ENCODE peak calls at places on chromosomes 6 and 20, in nine cellular contexts. Z is putamen; L is iPS-NIHi11; V is CD4-positive, CD25-positive, alpha-beta regulatory T cell; N is non-pigmented ciliary epithelial cell; E is SK-MEL-5; Y is nephron progenitor cell; C is aorta; W is left ventricle myocardium inferior. J is an unnamed sample.

GRCh38 chr20:51327251-51327841 is 215.2 kb downstream of the NFATC2 start:
- DNase-seq in V (no peak), W (no peak), E (no peak), Y (no peak), C (peak; percentile 55), N (peak; percentile 86), Z (no peak), L (no peak), J (no peak)

GRCh38 chr6:95589067-95589466 is 11.7 kb downstream of the MANEA start:
- DNase-seq in V (no peak), Z (no peak), C (no peak), Y (no peak), W (no peak), N (no peak), L (no peak), E (no peak), J (no peak)

GRCh38 chr6:41367061-41367460 is 31.7 kb downstream of the NCR2 start:
- DNase-seq in E (no peak), C (no peak), W (no peak), V (no peak), L (no peak), Y (no peak), N (no peak), Z (no peak), J (no peak)

GRCh38 chr6:106974999-106975698 is 620 bp upstream of the CD24 start:
- DNase-seq in E (no peak), W (peak; percentile 29), L (no peak), C (peak; percentile 50), Z (no peak), N (no peak), V (no peak), Y (peak; percentile 74), J (peak; percentile 77)

GRCh38 chr6:44456070-44456965 is 68.8 kb downstream of the CDC5L start:
- DNase-seq in C (no peak), Z (no peak), Y (peak; percentile 42), L (peak; percentile 86), E (peak; percentile 78), V (peak; percentile 33), N (no peak), W (no peak), J (peak; percentile 83)

GRCh38 chr6:29563435-29563834 is 3.9 kb upstream of the UBD start:
- DNase-seq in W (no peak), Y (no peak), L (no peak), N (no peak), Z (no peak), E (no peak), C (no peak), V (no peak), J (no peak)

GRCh38 chr6:72238900-72239299 is 352.6 kb downstream of the RIMS1 start:
- DNase-seq in Y (no peak), V (no peak), W (no peak), N (peak; percentile 6), C (no peak), L (no peak), E (no peak), Z (no peak), J (no peak)

GRCh38 chr6:142459267-142459666 is 157.5 kb downstream of the ADGRG6 start:
- DNase-seq in Z (no peak), E (no peak), Y (no peak), C (no peak), W (no peak), V (no peak), L (no peak), N (no peak), J (no peak)

GRCh38 chr6:127120109-127120786 is 1.8 kb downstream of the RSPO3 start:
- DNase-seq in C (no peak), E (no peak), N (no peak), W (no peak), V (no peak), Z (no peak), L (no peak), Y (peak; percentile 48), J (peak; percentile 61)

GRCh38 chr6:122014961-122015360 is 384.5 kb upstream of the HSF2 start:
- DNase-seq in V (no peak), W (no peak), N (peak; percentile 78), L (no peak), Z (no peak), Y (no peak), E (no peak), C (no peak), J (no peak)

GRCh38 chr20:58236612-58237317 is 8.3 kb upstream of the ANKRD60 start:
- DNase-seq in L (peak; percentile 90), N (no peak), Z (peak; percentile 48), C (peak; percentile 82), W (peak; percentile 73), E (peak; percentile 74), Y (peak; percentile 89), V (peak; percentile 75), J (peak; percentile 89)

GRCh38 chr6:27250955-27251671 is 3.6 kb downstream of the PRSS16 start:
- DNase-seq in V (no peak), E (peak; percentile 95), L (peak; percentile 93), Z (no peak), W (no peak), Y (peak; percentile 93), C (peak; percentile 70), N (no peak), J (no peak)

GRCh38 chr20:63698739-63699465 is 2.5 kb downstream of the TNFRSF6B start:
- DNase-seq in C (peak; percentile 86), Z (no peak), W (no peak), V (no peak), L (peak; percentile 38), N (peak; percentile 71), Y (no peak), E (no peak), J (peak; percentile 72)

GRCh38 chr20:63377256-63378114 is 16.3 kb upstream of the CHRNA4 start:
- DNase-seq in N (no peak), E (no peak), L (peak; percentile 81), Y (peak; percentile 88), W (no peak), C (no peak), V (no peak), Z (no peak), J (no peak)

GRCh38 chr6:31169123-31169857 is 1.2 kb downstream of the POU5F1 start:
- DNase-seq in Y (no peak), L (no peak), N (no peak), W (no peak), V (no peak), Z (no peak), C (no peak), E (no peak), J (no peak)

GRCh38 chr6:82576284-82576683 is 212.7 kb downstream of the TPBG start:
- DNase-seq in E (no peak), W (no peak), L (no peak), Y (no peak), Z (no peak), C (no peak), N (no peak), V (no peak), J (no peak)

GRCh38 chr20:32651537-32651936 is 22.2 kb downstream of the C20orf203 start:
- DNase-seq in V (no peak), E (no peak), Y (no peak), Z (no peak), N (no peak), W (no peak), C (no peak), L (no peak), J (no peak)

GRCh38 chr20:58995461-58996225 is 11.4 kb downstream of the CTSZ start:
- DNase-seq in Z (no peak), N (no peak), C (no peak), L (no peak), V (no peak), Y (no peak), W (no peak), E (no peak), J (no peak)

GRCh38 chr20:53447271-53447670 is 146.4 kb downstream of the ZNF217 start:
- DNase-seq in N (no peak), Y (no peak), L (no peak), W (no peak), C (no peak), V (no peak), Z (no peak), E (no peak), J (no peak)

GRCh38 chr6:27178860-27179259 is 68.6 kb upstream of the PRSS16 start:
- DNase-seq in C (no peak), N (no peak), W (no peak), L (peak; percentile 28), E (no peak), V (no peak), Y (peak; percentile 11), Z (no peak), J (no peak)

GRCh38 chr6:146135167-146135566 is 106.3 kb downstream of the GRM1 start:
- DNase-seq in N (no peak), L (no peak), W (no peak), C (no peak), E (no peak), Z (no peak), Y (no peak), V (no peak), J (no peak)

GRCh38 chr20:60009826-60010616 is 51.8 kb downstream of the CDH26 start:
- DNase-seq in L (peak; percentile 57), E (peak; percentile 56), W (no peak), N (no peak), V (no peak), Z (peak; percentile 11), C (no peak), Y (no peak), J (no peak)

GRCh38 chr20:25319241-25320034 is 71.2 kb downstream of the ABHD12 start:
- DNase-seq in E (no peak), V (no peak), Y (no peak), Z (no peak), C (no peak), N (no peak), L (no peak), W (no peak), J (no peak)

GRCh38 chr20:48155231-48155630 is 369.9 kb upstream of the SULF2 start:
- DNase-seq in N (no peak), L (no peak), Y (no peak), E (no peak), C (no peak), Z (peak; percentile 14), W (no peak), V (no peak), J (no peak)

GRCh38 chr6:157813757-157814455 is 9.1 kb upstream of the SNX9 start:
- DNase-seq in C (no peak), E (no peak), W (no peak), N (no peak), Y (no peak), V (no peak), Z (no peak), L (no peak), J (no peak)

GRCh38 chr20:17571967-17572638 is 2.2 kb downstream of the DSTN start:
- DNase-seq in Z (no peak), C (no peak), E (no peak), W (no peak), V (no peak), Y (no peak), L (no peak), N (no peak), J (no peak)

GRCh38 chr6:28657756-28658465 is 132.2 kb downstream of the GPX5 start:
- DNase-seq in L (peak; percentile 83), Y (peak; percentile 70), C (no peak), E (peak; percentile 62), W (no peak), Z (peak; percentile 56), V (peak; percentile 49), N (peak; percentile 24), J (no peak)